ENCODE peak calls at places on chromosomes 12 and 14, in nine cellular contexts. J is astrocyte of the spinal cord, V is NCI-H2029, R is ACHN, O is CD14-positive monocyte, M is activated gamma-delta T cell, P is GM10248, Z is heart left ventricle, W is SHP77. L is an unnamed sample.

GRCh38 chr14:65214741-65215140 is 112.4 kb upstream of the MAX start:
- DNase-seq in J (no peak), V (peak), R (no peak), O (no peak), M (no peak), P (no peak), Z (no peak), W (no peak), L (no peak)

GRCh38 chr12:27554421-27555186 is 30.6 kb downstream of the PPFIBP1 start:
- DNase-seq in J (peak), V (no peak), R (no peak), O (no peak), M (no peak), P (no peak), Z (peak), W (peak), L (no peak)

GRCh38 chr12:58897969-58898368 is 22.3 kb downstream of the LRIG3 start:
- DNase-seq in J (no peak), V (no peak), R (no peak), O (no peak), M (no peak), P (no peak), Z (no peak), W (no peak), L (no peak)

GRCh38 chr14:101731187-101732080 is 30.1 kb upstream of the PPP2R5C start:
- DNase-seq in J (peak), V (peak), R (peak), O (peak), M (no peak), P (peak), Z (peak), W (peak), L (peak)

GRCh38 chr12:66239295-66239694 is 50.3 kb downstream of the IRAK3 start:
- DNase-seq in J (no peak), V (no peak), R (no peak), O (no peak), M (no peak), P (no peak), Z (no peak), W (no peak), L (no peak)

GRCh38 chr12:47312147-47312546 is 232.4 kb upstream of the AMIGO2 start:
- DNase-seq in J (no peak), V (no peak), R (no peak), O (no peak), M (no peak), P (no peak), Z (no peak), W (no peak), L (no peak)

GRCh38 chr14:36514278-36515104 is 5.5 kb downstream of the NKX2-1 start:
- DNase-seq in J (no peak), V (peak), R (no peak), O (no peak), M (no peak), P (peak), Z (no peak), W (peak), L (no peak)

GRCh38 chr12:94488449-94488848 is 28.8 kb upstream of the CEP83 start:
- DNase-seq in J (peak), V (no peak), R (no peak), O (no peak), M (no peak), P (peak), Z (no peak), W (no peak), L (no peak)

GRCh38 chr12:71312767-71313375 is 126.7 kb upstream of the LGR5 start:
- DNase-seq in J (peak), V (no peak), R (peak), O (no peak), M (no peak), P (no peak), Z (no peak), W (no peak), L (no peak)

GRCh38 chr12:14892726-14893442 is 7.2 kb upstream of the MGP start:
- DNase-seq in J (peak), V (no peak), R (peak), O (no peak), M (no peak), P (no peak), Z (peak), W (no peak), L (no peak)

GRCh38 chr12:56878010-56878339 is 56.2 kb downstream of the SDR9C7 start:
- DNase-seq in J (no peak), V (no peak), R (no peak), O (no peak), M (no peak), P (no peak), Z (no peak), W (no peak), L (no peak)

GRCh38 chr14:64654931-64655330 is 49.3 kb upstream of the PLEKHG3 start:
- DNase-seq in J (peak), V (no peak), R (no peak), O (peak), M (no peak), P (no peak), Z (no peak), W (no peak), L (no peak)

GRCh38 chr12:53951577-53952334 is 2.9 kb upstream of the HOXC12 start:
- DNase-seq in J (no peak), V (no peak), R (no peak), O (peak), M (no peak), P (no peak), Z (no peak), W (no peak), L (no peak)

L was measured in CD4-positive, alpha-beta T cell.